ENCODE peak calls at places on chromosomes 12 and 14, in six cellular contexts. One of them, this sample, is unnamed.
A peak's percentile ranks its signal among the peaks of the same experiment; 100 is the strongest.

GRCh38 chr14:60630129-60630528 is 19.1 kb downstream of the SIX1 start:
- DNase-seq in osteoblast: no peak
- DNase-seq in NB4: no peak
- DNase-seq in choroid plexus epithelial cell: no peak
- DNase-seq in HFF-Myc: no peak
- DNase-seq in AG10803: no peak
- DNase-seq in this sample: peak; percentile 56

GRCh38 chr12:95701275-95701674 is 89.3 kb downstream of the NTN4 start:
- DNase-seq in AG10803: peak; percentile 18
- DNase-seq in NB4: no peak
- DNase-seq in HFF-Myc: no peak
- DNase-seq in osteoblast: no peak
- DNase-seq in choroid plexus epithelial cell: peak; percentile 26
- DNase-seq in this sample: no peak

GRCh38 chr12:22683131-22683530 is 58.2 kb downstream of the ETNK1 start:
- DNase-seq in choroid plexus epithelial cell: no peak
- DNase-seq in AG10803: no peak
- DNase-seq in HFF-Myc: no peak
- DNase-seq in NB4: no peak
- DNase-seq in osteoblast: no peak
- DNase-seq in this sample: no peak

GRCh38 chr12:89476232-89476631 is 48.4 kb downstream of the GALNT4 start:
- DNase-seq in NB4: no peak
- DNase-seq in osteoblast: no peak
- DNase-seq in HFF-Myc: no peak
- DNase-seq in AG10803: no peak
- DNase-seq in choroid plexus epithelial cell: no peak
- DNase-seq in this sample: no peak

GRCh38 chr14:89719371-89720075 is 235.0 kb downstream of the EFCAB11 start:
- DNase-seq in AG10803: no peak
- DNase-seq in choroid plexus epithelial cell: no peak
- DNase-seq in NB4: peak; percentile 83
- DNase-seq in osteoblast: peak; percentile 68
- DNase-seq in HFF-Myc: no peak
- DNase-seq in this sample: no peak

GRCh38 chr12:69916541-69917270 is 91.7 kb downstream of the MYRFL start:
- DNase-seq in choroid plexus epithelial cell: no peak
- DNase-seq in osteoblast: no peak
- DNase-seq in AG10803: no peak
- DNase-seq in HFF-Myc: no peak
- DNase-seq in NB4: no peak
- DNase-seq in this sample: no peak

GRCh38 chr12:126747530-126748149 is 1519.3 kb upstream of the TMEM132C start:
- DNase-seq in choroid plexus epithelial cell: no peak
- DNase-seq in NB4: peak; percentile 63
- DNase-seq in HFF-Myc: no peak
- DNase-seq in AG10803: peak; percentile 12
- DNase-seq in osteoblast: peak; percentile 73
- DNase-seq in this sample: no peak

GRCh38 chr14:61268797-61269196 is 12.3 kb downstream of the TMEM30B start:
- DNase-seq in NB4: no peak
- DNase-seq in HFF-Myc: no peak
- DNase-seq in choroid plexus epithelial cell: no peak
- DNase-seq in AG10803: no peak
- DNase-seq in osteoblast: no peak
- DNase-seq in this sample: no peak

GRCh38 chr12:66571361-66571760 is 107.5 kb downstream of the GRIP1 start:
- DNase-seq in HFF-Myc: no peak
- DNase-seq in choroid plexus epithelial cell: no peak
- DNase-seq in NB4: no peak
- DNase-seq in osteoblast: no peak
- DNase-seq in AG10803: no peak
- DNase-seq in this sample: no peak

GRCh38 chr12:58540480-58541299 is 379.6 kb downstream of the LRIG3 start:
- DNase-seq in HFF-Myc: peak; percentile 91
- DNase-seq in osteoblast: no peak
- DNase-seq in NB4: peak; percentile 73
- DNase-seq in AG10803: peak; percentile 88
- DNase-seq in choroid plexus epithelial cell: peak; percentile 95
- DNase-seq in this sample: peak; percentile 70

GRCh38 chr12:128808651-128809050 is 15.1 kb downstream of the SLC15A4 start:
- DNase-seq in NB4: no peak
- DNase-seq in AG10803: no peak
- DNase-seq in choroid plexus epithelial cell: no peak
- DNase-seq in osteoblast: no peak
- DNase-seq in HFF-Myc: no peak
- DNase-seq in this sample: no peak

GRCh38 chr14:101242442-101243385 is 318.6 kb upstream of the DIO3 start:
- DNase-seq in HFF-Myc: no peak
- DNase-seq in NB4: no peak
- DNase-seq in AG10803: no peak
- DNase-seq in osteoblast: peak; percentile 68
- DNase-seq in choroid plexus epithelial cell: no peak
- DNase-seq in this sample: no peak

GRCh38 chr12:57452937-57453509 is 2.1 kb upstream of the INHBE start:
- DNase-seq in choroid plexus epithelial cell: peak; percentile 88
- DNase-seq in AG10803: peak; percentile 75
- DNase-seq in NB4: peak; percentile 79
- DNase-seq in osteoblast: peak; percentile 86
- DNase-seq in HFF-Myc: no peak
- DNase-seq in this sample: no peak

GRCh38 chr14:47246367-47246766 is 429.0 kb downstream of the MDGA2 start:
- DNase-seq in NB4: no peak
- DNase-seq in choroid plexus epithelial cell: no peak
- DNase-seq in AG10803: no peak
- DNase-seq in HFF-Myc: no peak
- DNase-seq in osteoblast: no peak
- DNase-seq in this sample: no peak

GRCh38 chr14:71403673-71404072 is 496.4 kb downstream of the PCNX1 start:
- DNase-seq in osteoblast: no peak
- DNase-seq in HFF-Myc: no peak
- DNase-seq in choroid plexus epithelial cell: peak; percentile 76
- DNase-seq in NB4: peak; percentile 34
- DNase-seq in AG10803: no peak
- DNase-seq in this sample: peak; percentile 55

GRCh38 chr12:104457746-104458644 is 1.2 kb downstream of the CHST11 start:
- DNase-seq in choroid plexus epithelial cell: no peak
- DNase-seq in HFF-Myc: no peak
- DNase-seq in NB4: peak; percentile 65
- DNase-seq in AG10803: peak; percentile 5
- DNase-seq in osteoblast: peak; percentile 95
- DNase-seq in this sample: no peak

GRCh38 chr12:27979145-27979544 is 6.6 kb upstream of the PTHLH start:
- DNase-seq in NB4: no peak
- DNase-seq in osteoblast: no peak
- DNase-seq in choroid plexus epithelial cell: no peak
- DNase-seq in HFF-Myc: no peak
- DNase-seq in AG10803: peak; percentile 52
- DNase-seq in this sample: no peak

GRCh38 chr12:27972721-27973120 is at the start of gene PTHLH:
- DNase-seq in HFF-Myc: no peak
- DNase-seq in AG10803: no peak
- DNase-seq in osteoblast: no peak
- DNase-seq in choroid plexus epithelial cell: no peak
- DNase-seq in NB4: no peak
- DNase-seq in this sample: no peak

GRCh38 chr12:27973487-27973890 is 956 bp upstream of the PTHLH start:
- DNase-seq in HFF-Myc: no peak
- DNase-seq in choroid plexus epithelial cell: peak; percentile 54
- DNase-seq in AG10803: no peak
- DNase-seq in NB4: no peak
- DNase-seq in osteoblast: peak; percentile 49
- DNase-seq in this sample: no peak

GRCh38 chr12:27974735-27975221 is 2.2 kb upstream of the PTHLH start:
- DNase-seq in AG10803: no peak
- DNase-seq in NB4: no peak
- DNase-seq in osteoblast: peak; percentile 26
- DNase-seq in choroid plexus epithelial cell: no peak
- DNase-seq in HFF-Myc: no peak
- DNase-seq in this sample: no peak

DNA sequence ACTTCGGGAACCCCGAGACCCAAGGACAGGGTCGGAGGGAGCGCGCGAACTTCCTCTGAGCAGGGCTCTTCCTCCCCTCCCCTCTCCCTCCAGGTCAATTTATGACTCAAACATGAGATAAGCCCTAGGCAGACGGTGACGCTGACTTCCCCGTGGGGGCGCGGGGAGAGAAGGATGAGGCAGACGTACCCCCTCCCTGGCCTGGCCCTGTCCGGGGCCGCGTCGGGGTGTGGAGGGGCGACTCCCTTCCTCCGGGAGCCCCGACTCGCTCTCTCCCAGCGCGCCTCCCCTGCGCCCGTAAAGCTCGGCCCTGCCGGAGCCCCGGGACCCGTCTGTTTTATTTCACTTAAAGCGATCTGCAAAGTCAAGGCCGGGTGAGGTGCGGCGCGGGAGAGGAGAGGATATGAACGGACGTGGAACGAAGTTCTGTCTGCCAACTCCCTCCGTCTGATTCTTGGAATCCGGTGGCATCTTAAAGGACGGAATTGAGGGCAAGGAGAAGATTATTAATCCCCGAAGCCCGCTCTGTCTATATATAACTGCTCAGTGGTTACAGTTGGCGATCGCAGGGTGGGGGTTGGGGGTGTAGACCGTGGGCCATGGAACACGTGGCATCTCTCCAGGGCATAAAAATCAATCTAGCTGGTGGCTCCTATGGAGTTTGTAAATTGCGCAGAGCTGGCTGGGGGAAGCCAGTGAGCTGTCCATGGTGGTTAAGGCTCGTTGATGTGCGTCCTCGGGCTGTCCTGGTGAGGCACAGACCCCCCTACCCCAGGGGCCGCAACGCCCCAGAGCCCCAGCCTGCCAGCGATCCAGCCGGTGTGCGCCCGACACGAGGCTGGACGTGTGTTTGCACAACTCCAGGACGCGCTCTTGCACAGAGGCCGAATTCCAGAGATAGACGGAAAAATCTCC is 2.9 kb upstream of the PTHLH start:
- DNase-seq in NB4: peak; percentile 29
- DNase-seq in AG10803: peak; percentile 57
- DNase-seq in osteoblast: peak; percentile 92
- DNase-seq in choroid plexus epithelial cell: peak; percentile 72
- DNase-seq in HFF-Myc: no peak
- DNase-seq in this sample: no peak
- H3K4me3 ChIP-seq in NB4: no peak overlapping the region
- H3K4me3 ChIP-seq in AG10803: peak overlapping the region; percentile 53
- H3K4me3 ChIP-seq in osteoblast: peak overlapping the region; percentile 60
- H3K4me3 ChIP-seq in choroid plexus epithelial cell: peak overlapping the region; percentile 42
- H3K4me3 ChIP-seq in HFF-Myc: peak overlapping the region; percentile 35
- H3K4me3 ChIP-seq in this sample: no peak overlapping the region

DNA sequence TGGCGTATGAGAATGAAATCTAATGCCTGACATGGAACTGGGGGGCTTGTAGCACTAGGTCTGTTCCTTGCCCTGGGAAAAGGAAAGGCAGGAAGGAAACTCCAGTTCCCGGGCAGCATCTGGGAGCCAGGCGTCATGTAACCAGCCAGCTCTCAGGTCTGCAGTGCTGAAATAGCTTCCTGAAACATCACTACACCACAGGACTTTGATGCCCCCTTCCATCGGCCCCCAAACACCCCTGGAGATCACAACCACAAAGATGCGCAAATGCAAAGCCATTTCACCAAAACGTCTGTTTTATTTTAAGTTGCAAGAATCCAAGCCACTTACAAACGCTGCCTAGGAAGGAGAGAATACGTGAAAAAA is 40.9 kb downstream of the KCTD10 start:
- DNase-seq in NB4: no peak
- DNase-seq in AG10803: peak; percentile 58
- DNase-seq in osteoblast: no peak
- DNase-seq in HFF-Myc: no peak
- DNase-seq in choroid plexus epithelial cell: no peak
- DNase-seq in this sample: no peak
- TF ChIP-seq CTCF in NB4: no peak
- TF ChIP-seq CTCF in AG10803: no peak
- TF ChIP-seq CTCF in osteoblast: no peak
- TF ChIP-seq CTCF in HFF-Myc: no peak
- TF ChIP-seq CTCF in choroid plexus epithelial cell: no peak
- TF ChIP-seq CTCF in this sample: no peak

DNA sequence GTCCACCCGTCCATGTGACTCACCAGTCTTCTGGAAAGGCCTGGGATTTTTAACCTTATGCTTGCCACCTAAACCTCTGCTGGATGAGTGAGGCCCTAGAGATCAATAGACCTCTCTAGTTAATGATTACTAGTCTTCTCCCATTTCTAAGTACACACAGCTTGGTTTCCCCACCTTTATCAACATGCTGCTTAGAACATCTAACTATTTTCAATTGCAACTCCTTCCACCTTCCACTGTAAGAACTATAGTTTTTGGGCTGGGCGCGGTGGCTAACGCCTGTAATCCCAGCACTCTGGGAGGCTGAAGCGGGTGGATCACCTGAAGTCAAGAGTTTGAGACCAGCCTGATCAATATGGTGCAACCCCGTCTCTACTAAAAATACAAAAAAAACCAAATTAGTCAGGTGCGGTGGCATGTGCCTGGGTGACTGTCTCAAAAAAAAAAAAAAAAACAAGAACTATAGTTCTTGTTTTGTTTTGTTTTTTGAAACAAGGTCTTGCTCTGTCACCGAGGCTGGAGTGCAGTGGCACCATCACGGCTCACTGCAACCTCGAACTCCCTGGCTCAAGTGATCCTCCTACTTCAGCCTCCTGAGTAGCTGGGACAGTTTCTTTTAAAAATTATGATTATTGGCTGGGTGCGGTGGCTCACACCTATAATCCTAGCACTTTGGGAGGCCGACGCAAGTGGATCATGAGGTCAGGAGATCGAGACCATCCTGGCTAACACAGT is 18.7 kb upstream of the MDM2 start:
- DNase-seq in AG10803: no peak
- DNase-seq in osteoblast: no peak
- DNase-seq in NB4: no peak
- DNase-seq in choroid plexus epithelial cell: no peak
- DNase-seq in HFF-Myc: no peak
- DNase-seq in this sample: no peak
- H3K4me3 ChIP-seq in AG10803: no peak overlapping the region
- H3K4me3 ChIP-seq in osteoblast: no peak overlapping the region
- H3K4me3 ChIP-seq in NB4: no peak overlapping the region
- H3K4me3 ChIP-seq in choroid plexus epithelial cell: no peak overlapping the region
- H3K4me3 ChIP-seq in HFF-Myc: no peak overlapping the region
- H3K4me3 ChIP-seq in this sample: no peak overlapping the region

GRCh38 chr12:116837082-116837481 is 44.2 kb downstream of the HRK start:
- DNase-seq in AG10803: no peak
- DNase-seq in HFF-Myc: no peak
- DNase-seq in osteoblast: peak; percentile 67
- DNase-seq in choroid plexus epithelial cell: no peak
- DNase-seq in NB4: no peak
- DNase-seq in this sample: no peak

GRCh38 chr12:116843085-116843484 is 38.2 kb downstream of the HRK start:
- DNase-seq in choroid plexus epithelial cell: no peak
- DNase-seq in AG10803: no peak
- DNase-seq in osteoblast: no peak
- DNase-seq in HFF-Myc: no peak
- DNase-seq in NB4: no peak
- DNase-seq in this sample: no peak

GRCh38 chr12:116835484-116835883 is 45.8 kb downstream of the HRK start:
- DNase-seq in osteoblast: no peak
- DNase-seq in AG10803: no peak
- DNase-seq in choroid plexus epithelial cell: no peak
- DNase-seq in HFF-Myc: no peak
- DNase-seq in NB4: no peak
- DNase-seq in this sample: no peak

GRCh38 chr12:116839287-116839830 is 41.9 kb downstream of the HRK start:
- DNase-seq in choroid plexus epithelial cell: no peak
- DNase-seq in NB4: no peak
- DNase-seq in osteoblast: no peak
- DNase-seq in AG10803: no peak
- DNase-seq in HFF-Myc: no peak
- DNase-seq in this sample: no peak

GRCh38 chr12:116838395-116838794 is 42.8 kb downstream of the HRK start:
- DNase-seq in HFF-Myc: no peak
- DNase-seq in osteoblast: no peak
- DNase-seq in AG10803: no peak
- DNase-seq in NB4: no peak
- DNase-seq in choroid plexus epithelial cell: no peak
- DNase-seq in this sample: no peak
- TF ChIP-seq CTCF in HFF-Myc: no peak
- TF ChIP-seq CTCF in osteoblast: no peak
- TF ChIP-seq CTCF in AG10803: no peak
- TF ChIP-seq CTCF in NB4: no peak
- TF ChIP-seq CTCF in choroid plexus epithelial cell: no peak
- TF ChIP-seq CTCF in this sample: no peak

This sample was measured in LNCaP clone FGC.